ENCODE peak calls at places on chromosomes 11 and 22, in six cellular contexts. L is tibial artery, X is endodermal cell, Y is spleen, R is gastrocnemius medialis, U is neural progenitor cell. H is an unnamed sample.

GRCh38 chr22:17152340-17152739 is 6.7 kb downstream of the HDHD5 start:
- DNase-seq in U (no peak), R (no peak), X (no peak), Y (no peak), L (no peak), H (no peak)

GRCh38 chr22:49900441-49901230 is 17.6 kb downstream of the ALG12 start:
- DNase-seq in X (no peak), L (no peak), Y (peak; percentile 56), R (no peak), U (no peak), H (no peak)

GRCh38 chr11:19788435-19788834 is 75.8 kb downstream of the NAV2 start:
- DNase-seq in Y (no peak), R (no peak), L (no peak), U (no peak), X (peak; percentile 26), H (no peak)

GRCh38 chr22:47654922-47655451 is 892.5 kb downstream of the TBC1D22A start:
- DNase-seq in R (no peak), L (no peak), U (no peak), Y (no peak), X (no peak), H (no peak)

GRCh38 chr11:64742087-64742939 is 1.6 kb downstream of the RASGRP2 start:
- DNase-seq in L (no peak), R (no peak), X (peak; percentile 79), U (peak; percentile 58), Y (peak; percentile 89), H (no peak)

GRCh38 chr11:64865286-64866172 is 12.9 kb downstream of the EHD1 start:
- DNase-seq in X (no peak), Y (peak; percentile 83), U (no peak), L (no peak), R (no peak), H (no peak)

GRCh38 chr11:62393735-62394134 is 25.1 kb upstream of the SCGB1A1 start:
- DNase-seq in U (no peak), Y (no peak), R (no peak), X (no peak), L (no peak), H (no peak)

GRCh38 chr11:73001615-73002014 is 140.5 kb downstream of the FCHSD2 start:
- DNase-seq in U (no peak), R (no peak), X (no peak), Y (no peak), L (no peak), H (no peak)

GRCh38 chr22:26304730-26305129 is 124.3 kb upstream of the ASPHD2 start:
- DNase-seq in Y (no peak), R (no peak), U (no peak), L (no peak), X (no peak), H (no peak)

GRCh38 chr11:120303004-120303637 is 22.0 kb upstream of the TLCD5 start:
- DNase-seq in U (peak; percentile 87), X (peak; percentile 94), Y (no peak), L (peak; percentile 64), R (peak; percentile 45), H (no peak)

GRCh38 chr22:50341977-50342650 is 1.0 kb upstream of the PPP6R2 start:
- DNase-seq in U (peak; percentile 96), X (peak; percentile 97), R (peak; percentile 86), Y (peak; percentile 95), L (peak; percentile 91), H (no peak)

GRCh38 chr11:30902929-30903328 is 316.8 kb upstream of the MPPED2 start:
- DNase-seq in X (no peak), Y (no peak), R (no peak), U (no peak), L (no peak), H (no peak)

GRCh38 chr22:24578355-24579241 is 14.3 kb downstream of the LRRC75B start:
- DNase-seq in Y (peak; percentile 3), X (no peak), U (no peak), R (no peak), L (no peak), H (no peak)

GRCh38 chr11:120608760-120609211 is 97.2 kb downstream of the GRIK4 start:
- DNase-seq in X (peak; percentile 69), U (peak; percentile 36), Y (no peak), L (peak; percentile 48), R (no peak), H (no peak)

GRCh38 chr11:44568706-44569473 is 3.4 kb downstream of the CD82 start:
- DNase-seq in R (peak; percentile 66), X (no peak), Y (peak; percentile 95), L (peak; percentile 83), U (no peak), H (peak; percentile 37)

GRCh38 chr11:35009191-35009940 is 92.9 kb downstream of the PDHX start:
- DNase-seq in X (no peak), Y (no peak), U (no peak), R (no peak), L (no peak), H (no peak)

GRCh38 chr11:14454861-14455632 is 44.6 kb downstream of the COPB1 start:
- DNase-seq in U (peak; percentile 16), X (peak; percentile 45), R (no peak), Y (no peak), L (no peak), H (no peak)

GRCh38 chr11:61898247-61898582 is 6.9 kb upstream of the FADS3 start:
- DNase-seq in R (no peak), U (no peak), Y (no peak), X (no peak), L (no peak), H (no peak)

GRCh38 chr11:72813740-72814138 is 472 bp upstream of the ATG16L2 start:
- DNase-seq in X (no peak), Y (peak; percentile 97), U (peak; percentile 82), R (peak; percentile 72), L (peak; percentile 70), H (no peak)

GRCh38 chr11:35554491-35555237 is 29.2 kb upstream of the PAMR1 start:
- DNase-seq in U (no peak), X (no peak), L (no peak), R (no peak), Y (no peak), H (no peak)

GRCh38 chr11:19508166-19508565 is 204.5 kb upstream of the NAV2 start:
- DNase-seq in Y (no peak), R (no peak), X (no peak), L (no peak), U (no peak), H (no peak)

GRCh38 chr11:130674686-130675085 is 226.2 kb downstream of the ADAMTS15 start:
- DNase-seq in X (no peak), U (peak; percentile 14), L (no peak), R (no peak), Y (no peak), H (no peak)

GRCh38 chr11:45941285-45941684 is 18.8 kb downstream of the LARGE2 start:
- DNase-seq in Y (no peak), U (no peak), L (no peak), R (no peak), X (no peak), H (no peak)

GRCh38 chr11:17600316-17601205 is 53.5 kb downstream of the OTOG start:
- DNase-seq in U (peak; percentile 16), R (no peak), Y (peak; percentile 61), X (peak; percentile 75), L (no peak), H (no peak)

GRCh38 chr22:22397292-22397870 is 111.2 kb downstream of the ZNF280B start:
- DNase-seq in X (peak; percentile 70), U (peak; percentile 52), R (peak; percentile 23), Y (no peak), L (peak; percentile 46), H (no peak)

GRCh38 chr11:63595296-63595695 is 18.9 kb downstream of the PLAAT3 start:
- DNase-seq in R (no peak), U (no peak), Y (no peak), L (no peak), X (peak; percentile 7), H (no peak)

DNA sequence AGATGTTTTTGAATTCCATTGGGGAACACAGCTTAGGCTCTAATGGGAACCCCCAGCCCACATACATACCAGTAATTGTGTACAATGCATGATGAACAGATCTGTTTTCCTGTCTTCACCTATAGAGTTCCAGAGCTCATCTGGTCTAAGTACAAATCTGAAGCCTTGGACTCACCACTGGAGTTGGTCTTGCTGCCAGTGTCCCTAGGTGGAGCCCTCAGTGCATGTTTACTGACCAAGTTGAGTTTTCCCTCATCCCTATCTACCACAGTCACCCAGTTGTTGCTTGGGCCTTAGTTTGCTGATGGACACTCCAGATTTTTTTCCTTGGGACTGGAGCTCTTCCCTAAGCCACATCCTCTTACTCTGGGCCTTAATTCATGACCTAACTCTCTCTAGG is 159.2 kb upstream of the DDI1 start:
- DNase-seq in X (no peak), Y (no peak), L (no peak), R (no peak), U (no peak), H (no peak)
- TF ChIP-seq CTCF in X (peak; percentile 46), Y (no peak), L (no peak), R (no peak), U (no peak), H (no peak)

GRCh38 chr11:126776125-126776524 is 224.4 kb downstream of the KIRREL3 start:
- DNase-seq in X (no peak), U (no peak), Y (no peak), L (no peak), R (no peak), H (no peak)

GRCh38 chr11:126768702-126769101 is 231.9 kb downstream of the KIRREL3 start:
- DNase-seq in U (no peak), R (no peak), Y (no peak), L (no peak), X (no peak), H (no peak)

GRCh38 chr11:126766425-126766824 is 234.1 kb downstream of the KIRREL3 start:
- DNase-seq in L (no peak), Y (no peak), X (no peak), R (no peak), U (no peak), H (no peak)

DNA sequence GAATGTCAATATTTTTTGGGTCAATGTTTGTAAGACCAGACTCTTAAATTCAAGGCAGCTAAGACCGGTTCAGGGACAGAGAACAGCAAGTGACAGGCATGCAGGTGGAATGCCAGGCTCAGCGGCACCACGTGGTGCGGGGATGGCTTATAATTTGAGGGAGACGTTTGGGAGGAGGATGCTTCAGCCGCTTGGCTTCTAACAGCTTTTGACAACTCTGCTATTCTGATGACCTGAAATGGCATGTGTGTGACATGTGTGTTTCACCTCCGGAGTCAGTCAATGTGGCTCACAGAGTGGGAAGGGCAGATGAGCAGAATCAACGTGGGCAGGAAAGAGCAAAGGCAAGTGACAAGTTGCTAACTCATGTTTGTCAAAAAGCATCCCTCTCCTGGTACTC is 228.3 kb downstream of the KIRREL3 start:
- DNase-seq in Y (no peak), U (no peak), L (no peak), X (no peak), R (no peak), H (no peak)
- H3K4me1 ChIP-seq in Y (no peaks in the 10 kb centered on the region), U (no peaks in the 10 kb centered on the region), L (no peaks in the 10 kb centered on the region), X (no peaks in the 10 kb centered on the region), R (no peaks in the 10 kb centered on the region), H (no peaks in the 10 kb centered on the region)

DNA sequence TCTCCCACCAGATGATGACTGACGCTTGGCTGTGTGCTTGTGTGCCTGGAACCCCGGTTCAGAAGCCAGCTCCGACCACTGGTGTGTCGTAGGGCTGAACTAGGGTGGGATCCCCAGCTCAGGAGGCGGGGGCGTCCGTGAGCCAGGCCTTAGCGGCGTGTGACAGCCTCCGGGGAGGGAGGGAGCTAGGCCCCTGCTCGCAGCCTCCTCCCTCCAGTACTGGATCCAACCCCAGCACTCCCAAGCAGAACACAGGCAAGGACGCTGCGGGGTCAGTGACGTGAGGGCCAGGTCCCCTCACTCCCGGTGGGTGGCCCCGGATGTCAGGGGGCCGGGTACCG is 410 bp downstream of the PMM1 start:
- DNase-seq in U (peak; percentile 66), Y (no peak), L (no peak), X (no peak), R (no peak), H (no peak)
- H3K4me3 ChIP-seq in U (peak overlapping the region; percentile 77), Y (peak overlapping the region; percentile 64), L (peak overlapping the region; percentile 80), X (peak overlapping the region; percentile 91), R (peak overlapping the region; percentile 94), H (peak overlapping the region; percentile 80)

GRCh38 chr22:45502215-45503070 is at the start of gene FBLN1:
- DNase-seq in R (no peak), Y (no peak), L (no peak), X (peak; percentile 91), U (peak; percentile 95), H (no peak)
- TF ChIP-seq CTCF in R (no peak), Y (no peak), L (no peak), X (peak; percentile 58), U (peak; percentile 34), H (no peak)